ENCODE peak calls at places on chromosomes 4 and X, in ten cellular contexts. H is uterus; V is activated T-cell treated with anti-CD3 and anti-CD28 coated beads, Interleukin-2, amount 50 U/mL, for 72 hours; Y is Calu3; P is GM13976; T is mucosa of descending colon; O is stimulated activated naive CD8-positive, alpha-beta T cell treated with anti-CD3 and anti-CD28 coated beads, Interleukin-15, Interleukin-2, amounts not matched to agents 100 U/mL and 50 U/mL, for 24 hours; R is GM20000; E is endodermal cell; G is KG1. J is an unnamed sample.

GRCh38 chrX:13253223-13253622 is 66.6 kb downstream of the ATXN3L start:
- DNase-seq in G (no peak), V (no peak), T (no peak), P (peak), R (no peak), Y (no peak), O (no peak), E (no peak), H (no peak), J (no peak)

GRCh38 chrX:39950035-39950688 is 147.6 kb downstream of the BCOR start:
- DNase-seq in T (no peak), V (no peak), Y (no peak), O (no peak), P (no peak), E (no peak), G (no peak), H (no peak), R (no peak), J (no peak)

GRCh38 chrX:32087663-32088062 is 1015.8 kb upstream of the FTHL17 start:
- DNase-seq in V (no peak), Y (no peak), E (no peak), O (no peak), R (no peak), T (no peak), H (no peak), P (no peak), G (no peak), J (no peak)

GRCh38 chr4:24896977-24897376 is 15.9 kb downstream of the CCDC149 start:
- DNase-seq in T (no peak), H (no peak), E (peak), R (no peak), Y (no peak), O (no peak), G (no peak), V (no peak), P (no peak), J (no peak)

GRCh38 chr4:177236889-177237288 is 72.8 kb upstream of the NEIL3 start:
- DNase-seq in H (no peak), E (no peak), O (no peak), G (no peak), R (no peak), V (no peak), P (no peak), T (no peak), Y (no peak), J (no peak)

GRCh38 chr4:42478509-42478908 is 81.2 kb downstream of the SHISA3 start:
- DNase-seq in O (no peak), E (no peak), R (peak), Y (no peak), V (no peak), T (no peak), P (peak), H (no peak), G (no peak), J (no peak)

GRCh38 chr4:38601244-38601915 is 62.6 kb upstream of the KLF3 start:
- DNase-seq in Y (peak), H (no peak), G (no peak), P (no peak), R (no peak), O (no peak), T (no peak), E (no peak), V (no peak), J (no peak)

GRCh38 chr4:101277661-101278060 is 69.7 kb downstream of the PPP3CA start:
- DNase-seq in Y (no peak), P (no peak), V (no peak), E (no peak), R (no peak), H (no peak), G (no peak), O (no peak), T (no peak), J (no peak)

GRCh38 chr4:145939856-145940255 is 1.2 kb upstream of the ZNF827 start:
- DNase-seq in O (no peak), E (no peak), H (no peak), R (no peak), G (no peak), T (no peak), Y (no peak), P (no peak), V (no peak), J (no peak)

GRCh38 chrX:46803140-46803539 is 33.7 kb upstream of the RP2 start:
- DNase-seq in V (peak), T (no peak), O (no peak), H (no peak), R (no peak), Y (peak), P (no peak), E (peak), G (no peak), J (no peak)

GRCh38 chrX:128106630-128107029 is 54.4 kb upstream of the ACTRT1 start:
- DNase-seq in G (no peak), T (no peak), E (peak), R (no peak), H (no peak), Y (no peak), O (no peak), V (no peak), P (peak), J (no peak)

GRCh38 chr4:79364048-79364447 is 38.2 kb upstream of the NAA11 start:
- DNase-seq in R (no peak), P (no peak), Y (no peak), G (no peak), E (no peak), O (no peak), T (no peak), H (no peak), V (no peak), J (no peak)

GRCh38 chr4:44493924-44494323 is 45.3 kb upstream of the KCTD8 start:
- DNase-seq in V (no peak), Y (no peak), T (no peak), P (peak), H (no peak), E (peak), R (peak), G (no peak), O (no peak), J (no peak)

GRCh38 chrX:103310592-103311400 is at the start of gene BEX2:
- DNase-seq in Y (peak), V (peak), R (peak), O (peak), G (no peak), P (peak), H (peak), E (peak), T (peak), J (peak)

GRCh38 chr4:14916554-14917304 is 85.6 kb upstream of the CPEB2 start:
- DNase-seq in T (no peak), G (no peak), V (no peak), E (peak), H (no peak), P (no peak), R (no peak), Y (peak), O (no peak), J (no peak)

GRCh38 chr4:145511913-145512522 is 30.4 kb downstream of the SMAD1 start:
- DNase-seq in H (no peak), Y (no peak), R (no peak), T (no peak), O (no peak), E (no peak), P (no peak), G (no peak), V (no peak), J (no peak)